ENCODE peak calls at places on chromosomes 6 and 20, in four cellular contexts. One of them, this sample, is unnamed.

GRCh38 chr6:144131248-144131709 is 19.0 kb upstream of the STX11 start:
- DNase-seq in fibroblast of mammary gland: peak; percentile 86
- DNase-seq in tibial artery: no peak
- DNase-seq in kidney: no peak
- DNase-seq in this sample: peak; percentile 83

GRCh38 chr6:28906674-28907073 is 17.1 kb downstream of the TRIM27 start:
- DNase-seq in kidney: no peak
- DNase-seq in fibroblast of mammary gland: no peak
- DNase-seq in tibial artery: no peak
- DNase-seq in this sample: no peak

GRCh38 chr20:50886184-50886790 is 45.0 kb downstream of the ADNP start:
- DNase-seq in kidney: no peak
- DNase-seq in tibial artery: no peak
- DNase-seq in fibroblast of mammary gland: no peak
- DNase-seq in this sample: no peak

GRCh38 chr20:46826343-46826984 is 68.2 kb upstream of the EYA2 start:
- DNase-seq in tibial artery: no peak
- DNase-seq in fibroblast of mammary gland: peak; percentile 35
- DNase-seq in kidney: no peak
- DNase-seq in this sample: peak; percentile 34

GRCh38 chr6:41503841-41504525 is 42.2 kb upstream of the FOXP4 start:
- DNase-seq in tibial artery: peak; percentile 74
- DNase-seq in kidney: peak; percentile 78
- DNase-seq in fibroblast of mammary gland: no peak
- DNase-seq in this sample: peak; percentile 66

GRCh38 chr20:20780127-20780822 is 67.8 kb upstream of the RALGAPA2 start:
- DNase-seq in fibroblast of mammary gland: peak; percentile 25
- DNase-seq in kidney: peak; percentile 84
- DNase-seq in tibial artery: peak; percentile 81
- DNase-seq in this sample: peak; percentile 44

GRCh38 chr20:1227121-1227582 is 1.3 kb downstream of the RAD21L1 start:
- DNase-seq in tibial artery: no peak
- DNase-seq in fibroblast of mammary gland: no peak
- DNase-seq in kidney: no peak
- DNase-seq in this sample: no peak

GRCh38 chr6:68738039-68738438 is 103.0 kb downstream of the ADGRB3 start:
- DNase-seq in tibial artery: no peak
- DNase-seq in kidney: no peak
- DNase-seq in fibroblast of mammary gland: no peak
- DNase-seq in this sample: no peak

GRCh38 chr6:46651006-46651405 is 1.6 kb downstream of the CYP39A1 start:
- DNase-seq in fibroblast of mammary gland: peak; percentile 7
- DNase-seq in tibial artery: no peak
- DNase-seq in kidney: no peak
- DNase-seq in this sample: no peak

GRCh38 chr6:93468291-93468690 is 48.9 kb upstream of the EPHA7 start:
- DNase-seq in kidney: no peak
- DNase-seq in tibial artery: no peak
- DNase-seq in fibroblast of mammary gland: no peak
- DNase-seq in this sample: peak; percentile 11

GRCh38 chr6:19860235-19860877 is 23.2 kb downstream of the ID4 start:
- DNase-seq in kidney: no peak
- DNase-seq in tibial artery: no peak
- DNase-seq in fibroblast of mammary gland: no peak
- DNase-seq in this sample: no peak

GRCh38 chr20:43508106-43508505 is 609 bp downstream of the L3MBTL1 start:
- DNase-seq in tibial artery: no peak
- DNase-seq in fibroblast of mammary gland: no peak
- DNase-seq in kidney: no peak
- DNase-seq in this sample: no peak

GRCh38 chr20:38418509-38419204 is 16.5 kb downstream of the SNHG17 start:
- DNase-seq in fibroblast of mammary gland: peak; percentile 66
- DNase-seq in tibial artery: no peak
- DNase-seq in kidney: no peak
- DNase-seq in this sample: peak; percentile 70

GRCh38 chr6:158072083-158072721 is 90.5 kb downstream of the SYNJ2 start:
- DNase-seq in kidney: peak; percentile 89
- DNase-seq in tibial artery: peak; percentile 86
- DNase-seq in fibroblast of mammary gland: peak; percentile 79
- DNase-seq in this sample: peak; percentile 82

GRCh38 chr6:1607557-1608221 is 2.0 kb upstream of the FOXC1 start:
- DNase-seq in fibroblast of mammary gland: no peak
- DNase-seq in kidney: peak; percentile 83
- DNase-seq in tibial artery: peak; percentile 79
- DNase-seq in this sample: no peak
- H3K4me3 ChIP-seq in fibroblast of mammary gland: no peak overlapping the region
- H3K4me3 ChIP-seq in kidney: peak overlapping the region; percentile 54
- H3K4me3 ChIP-seq in tibial artery: peak overlapping the region; percentile 70
- H3K4me3 ChIP-seq in this sample: no peak overlapping the region

GRCh38 chr6:122178988-122179387 is 220.5 kb upstream of the HSF2 start:
- DNase-seq in tibial artery: no peak
- DNase-seq in kidney: no peak
- DNase-seq in fibroblast of mammary gland: no peak
- DNase-seq in this sample: no peak

GRCh38 chr6:122184260-122184934 is 215.1 kb upstream of the HSF2 start:
- DNase-seq in fibroblast of mammary gland: peak; percentile 54
- DNase-seq in tibial artery: no peak
- DNase-seq in kidney: no peak
- DNase-seq in this sample: peak; percentile 69

GRCh38 chr6:122180132-122180531 is 219.3 kb upstream of the HSF2 start:
- DNase-seq in tibial artery: no peak
- DNase-seq in fibroblast of mammary gland: peak; percentile 21
- DNase-seq in kidney: no peak
- DNase-seq in this sample: peak; percentile 40
- TF ChIP-seq CTCF in tibial artery: no peak
- TF ChIP-seq CTCF in fibroblast of mammary gland: peak; percentile 10
- TF ChIP-seq CTCF in kidney: no peak
- TF ChIP-seq CTCF in this sample: peak; percentile 33

GRCh38 chr20:62561182-62561581 is 81.1 kb upstream of the SLCO4A1 start:
- DNase-seq in tibial artery: no peak
- DNase-seq in kidney: no peak
- DNase-seq in fibroblast of mammary gland: no peak
- DNase-seq in this sample: no peak
- H3K4me3 ChIP-seq in tibial artery: no peak overlapping the region
- H3K4me3 ChIP-seq in kidney: no peak overlapping the region
- H3K4me3 ChIP-seq in fibroblast of mammary gland: no peak overlapping the region
- H3K4me3 ChIP-seq in this sample: no peak overlapping the region

GRCh38 chr6:56714273-56714672 is 71.6 kb upstream of the DST start:
- DNase-seq in fibroblast of mammary gland: no peak
- DNase-seq in kidney: no peak
- DNase-seq in tibial artery: no peak
- DNase-seq in this sample: no peak
- TF ChIP-seq CTCF in fibroblast of mammary gland: no peak
- TF ChIP-seq CTCF in kidney: no peak
- TF ChIP-seq CTCF in tibial artery: no peak
- TF ChIP-seq CTCF in this sample: peak; percentile 11

DNA sequence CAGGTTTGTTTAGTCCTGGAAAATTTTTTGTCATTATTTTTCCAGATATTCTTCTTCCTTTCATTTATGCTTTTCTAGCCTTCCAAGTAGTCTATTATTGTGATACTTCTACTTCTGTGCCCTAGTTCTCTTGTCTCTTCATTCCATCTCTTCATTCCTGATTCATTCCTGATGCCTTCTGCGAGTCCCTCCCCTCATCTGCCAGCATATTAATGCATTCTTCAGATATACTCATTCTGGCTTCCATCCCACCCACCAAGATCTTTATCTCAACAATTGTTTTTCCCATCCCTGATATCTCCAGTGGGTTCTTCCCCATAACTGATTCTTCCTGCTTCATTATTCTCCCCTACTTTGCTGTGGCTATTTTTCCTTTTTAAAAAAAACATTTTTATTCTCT is 35.2 kb downstream of the ALDH5A1 start:
- DNase-seq in kidney: no peak
- DNase-seq in tibial artery: no peak
- DNase-seq in fibroblast of mammary gland: no peak
- DNase-seq in this sample: no peak
- H3K4me3 ChIP-seq in kidney: no peak overlapping the region
- H3K4me3 ChIP-seq in tibial artery: no peak overlapping the region
- H3K4me3 ChIP-seq in fibroblast of mammary gland: no peak overlapping the region
- H3K4me3 ChIP-seq in this sample: no peak overlapping the region

GRCh38 chr20:4812641-4813075 is 90.9 kb downstream of the PRND start:
- DNase-seq in fibroblast of mammary gland: no peak
- DNase-seq in tibial artery: no peak
- DNase-seq in kidney: peak; percentile 69
- DNase-seq in this sample: no peak

GRCh38 chr20:4815618-4816017 is 93.9 kb downstream of the PRND start:
- DNase-seq in tibial artery: peak; percentile 54
- DNase-seq in fibroblast of mammary gland: no peak
- DNase-seq in kidney: peak; percentile 42
- DNase-seq in this sample: no peak

GRCh38 chr20:4813076-4813838 is 91.5 kb downstream of the PRND start:
- DNase-seq in kidney: peak; percentile 85
- DNase-seq in fibroblast of mammary gland: no peak
- DNase-seq in tibial artery: peak; percentile 64
- DNase-seq in this sample: no peak

GRCh38 chr20:4814696-4815252 is 93.1 kb downstream of the PRND start:
- DNase-seq in fibroblast of mammary gland: no peak
- DNase-seq in kidney: peak; percentile 77
- DNase-seq in tibial artery: peak; percentile 69
- DNase-seq in this sample: no peak

GRCh38 chr20:4813839-4814695 is 92.4 kb downstream of the PRND start:
- DNase-seq in kidney: peak; percentile 75
- DNase-seq in fibroblast of mammary gland: no peak
- DNase-seq in tibial artery: peak; percentile 66
- DNase-seq in this sample: no peak
- TF ChIP-seq CTCF in kidney: no peak
- TF ChIP-seq CTCF in fibroblast of mammary gland: no peak
- TF ChIP-seq CTCF in tibial artery: no peak
- TF ChIP-seq CTCF in this sample: no peak

DNA sequence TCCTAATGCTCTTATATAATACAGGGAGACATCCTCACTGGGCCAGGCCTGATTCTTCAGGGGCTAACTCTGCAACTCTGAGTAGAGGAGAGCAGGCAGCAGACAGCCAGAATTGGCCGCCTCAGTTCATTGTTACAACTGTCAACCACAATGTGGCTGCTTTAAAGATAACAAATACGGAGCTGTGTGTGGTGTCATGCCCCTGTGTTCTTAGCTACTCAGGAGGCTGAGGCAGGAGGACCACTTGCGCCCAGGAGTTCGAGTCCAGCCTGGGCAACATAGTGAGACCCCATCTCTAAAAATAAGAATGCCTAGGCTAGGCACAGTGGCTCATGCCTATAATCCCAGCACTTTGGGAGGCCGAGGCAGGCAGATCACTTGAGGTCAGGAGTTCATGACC is 34.3 kb downstream of the CEP250 start:
- DNase-seq in tibial artery: no peak
- DNase-seq in fibroblast of mammary gland: no peak
- DNase-seq in kidney: no peak
- DNase-seq in this sample: no peak
- H3K4me3 ChIP-seq in tibial artery: no peak overlapping the region
- H3K4me3 ChIP-seq in fibroblast of mammary gland: no peak overlapping the region
- H3K4me3 ChIP-seq in kidney: no peak overlapping the region
- H3K4me3 ChIP-seq in this sample: no peak overlapping the region

GRCh38 chr6:43401730-43402129 is 25.6 kb upstream of the ABCC10 start:
- DNase-seq in tibial artery: no peak
- DNase-seq in kidney: no peak
- DNase-seq in fibroblast of mammary gland: no peak
- DNase-seq in this sample: no peak

GRCh38 chr6:43407296-43407695 is 20.0 kb upstream of the ABCC10 start:
- DNase-seq in tibial artery: no peak
- DNase-seq in fibroblast of mammary gland: no peak
- DNase-seq in kidney: no peak
- DNase-seq in this sample: no peak

GRCh38 chr6:43405354-43405753 is 22.0 kb upstream of the ABCC10 start:
- DNase-seq in tibial artery: no peak
- DNase-seq in fibroblast of mammary gland: peak; percentile 60
- DNase-seq in kidney: no peak
- DNase-seq in this sample: peak; percentile 22

GRCh38 chr6:43399932-43400487 is 27.3 kb upstream of the ABCC10 start:
- DNase-seq in kidney: no peak
- DNase-seq in tibial artery: no peak
- DNase-seq in fibroblast of mammary gland: no peak
- DNase-seq in this sample: no peak

DNA sequence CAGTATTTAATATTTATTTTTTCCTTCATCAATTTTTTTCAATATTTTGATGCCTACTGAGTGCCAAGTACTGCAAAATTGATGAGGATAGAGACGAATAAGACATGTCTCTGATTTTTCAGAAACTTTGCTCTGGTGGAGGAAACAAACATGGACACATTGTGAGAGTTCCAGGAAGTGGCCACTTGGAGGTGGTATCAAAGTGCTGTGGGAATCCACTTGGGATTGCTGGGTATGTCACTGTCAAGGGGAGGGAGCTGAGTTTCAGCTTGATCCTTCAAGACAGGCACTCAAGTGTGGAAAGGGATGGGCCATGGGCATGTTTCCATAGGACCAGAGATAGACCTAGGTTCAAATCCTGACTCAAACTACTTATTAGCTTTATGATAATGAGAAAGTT is 24.5 kb upstream of the ABCC10 start:
- DNase-seq in tibial artery: no peak
- DNase-seq in fibroblast of mammary gland: no peak
- DNase-seq in kidney: no peak
- DNase-seq in this sample: no peak
- TF ChIP-seq CTCF in tibial artery: no peak
- TF ChIP-seq CTCF in fibroblast of mammary gland: no peak
- TF ChIP-seq CTCF in kidney: no peak
- TF ChIP-seq CTCF in this sample: no peak

GRCh38 chr20:63269724-63270123 is 2.9 kb upstream of the ARFGAP1 start:
- DNase-seq in fibroblast of mammary gland: no peak
- DNase-seq in tibial artery: no peak
- DNase-seq in kidney: no peak
- DNase-seq in this sample: no peak
- H3K4me3 ChIP-seq in fibroblast of mammary gland: no peak overlapping the region
- H3K4me3 ChIP-seq in tibial artery: no peak overlapping the region
- H3K4me3 ChIP-seq in kidney: no peak overlapping the region
- H3K4me3 ChIP-seq in this sample: no peak overlapping the region